ENCODE peak calls at places on chromosomes 6 and 20, in ten cellular contexts. D is A549, U is PC-9, X is keratinocyte, M is kidney, G is upper lobe of left lung, S is K562, Y is endodermal cell, Z is transverse colon, E is astrocyte. W is an unnamed sample.

GRCh38 chr6:109671721-109672120 is 19.3 kb downstream of the AK9 start:
- DNase-seq in D (no peak), U (peak), X (no peak), M (no peak), G (no peak), S (no peak), Y (no peak), Z (no peak), E (peak), W (no peak)

GRCh38 chr6:93350774-93351173 is 68.6 kb downstream of the EPHA7 start:
- DNase-seq in D (no peak), U (no peak), X (no peak), M (no peak), G (no peak), S (no peak), Y (no peak), Z (no peak), E (no peak), W (no peak)

GRCh38 chr20:33732166-33732970 is 572 bp downstream of the ZNF341 start:
- DNase-seq in D (peak), U (peak), X (peak), M (peak), G (peak), S (peak), Y (peak), Z (peak), E (peak), W (no peak)

GRCh38 chr6:123598011-123598410 is 38.7 kb downstream of the TRDN start:
- DNase-seq in D (no peak), U (no peak), X (no peak), M (no peak), G (no peak), S (no peak), Y (no peak), Z (no peak), E (no peak), W (no peak)

GRCh38 chr6:107811591-107812218 is 12.4 kb downstream of the SCML4 start:
- DNase-seq in D (peak), U (no peak), X (peak), M (no peak), G (no peak), S (no peak), Y (peak), Z (no peak), E (peak), W (peak)

GRCh38 chr6:44558315-44559227 is 171.1 kb downstream of the CDC5L start:
- DNase-seq in D (no peak), U (no peak), X (no peak), M (no peak), G (no peak), S (no peak), Y (no peak), Z (no peak), E (no peak), W (no peak)

GRCh38 chr20:33061626-33062025 is 7.9 kb downstream of the BPIFB3 start:
- DNase-seq in D (no peak), U (no peak), X (no peak), M (no peak), G (no peak), S (no peak), Y (no peak), Z (no peak), E (no peak), W (no peak)

GRCh38 chr6:2639876-2640275 is 110.8 kb downstream of the MYLK4 start:
- DNase-seq in D (no peak), U (no peak), X (no peak), M (no peak), G (no peak), S (no peak), Y (no peak), Z (no peak), E (no peak), W (no peak)

GRCh38 chr6:36955136-36955535 is 598 bp downstream of the PI16 start:
- DNase-seq in D (no peak), U (no peak), X (no peak), M (no peak), G (peak), S (no peak), Y (peak), Z (no peak), E (no peak), W (no peak)

GRCh38 chr6:5736016-5736738 is 270.5 kb downstream of the NRN1 start:
- DNase-seq in D (no peak), U (no peak), X (no peak), M (no peak), G (no peak), S (no peak), Y (peak), Z (no peak), E (no peak), W (no peak)

GRCh38 chr6:105194106-105194505 is 14.3 kb upstream of the POPDC3 start:
- DNase-seq in D (no peak), U (no peak), X (no peak), M (no peak), G (no peak), S (no peak), Y (no peak), Z (no peak), E (no peak), W (no peak)

GRCh38 chr6:125953502-125953875 is 3.1 kb upstream of the HINT3 start:
- DNase-seq in D (no peak), U (peak), X (no peak), M (peak), G (peak), S (no peak), Y (peak), Z (peak), E (no peak), W (no peak)

GRCh38 chr6:72826744-72827438 is 205.0 kb downstream of the KCNQ5 start:
- DNase-seq in D (no peak), U (no peak), X (peak), M (no peak), G (no peak), S (no peak), Y (no peak), Z (no peak), E (peak), W (no peak)

GRCh38 chr6:159746759-159747158 is 15.1 kb upstream of the ACAT2 start:
- DNase-seq in D (no peak), U (no peak), X (no peak), M (no peak), G (no peak), S (no peak), Y (no peak), Z (no peak), E (no peak), W (no peak)

GRCh38 chr6:159754401-159754800 is 7.4 kb upstream of the ACAT2 start:
- DNase-seq in D (no peak), U (no peak), X (no peak), M (no peak), G (no peak), S (no peak), Y (no peak), Z (no peak), E (no peak), W (no peak)

GRCh38 chr6:159754959-159755914 is 6.6 kb upstream of the ACAT2 start:
- DNase-seq in D (no peak), U (no peak), X (no peak), M (no peak), G (no peak), S (no peak), Y (no peak), Z (no peak), E (no peak), W (no peak)

GRCh38 chr6:159753081-159753872 is 8.6 kb upstream of the ACAT2 start:
- DNase-seq in D (no peak), U (no peak), X (no peak), M (no peak), G (no peak), S (no peak), Y (no peak), Z (no peak), E (no peak), W (no peak)

DNA sequence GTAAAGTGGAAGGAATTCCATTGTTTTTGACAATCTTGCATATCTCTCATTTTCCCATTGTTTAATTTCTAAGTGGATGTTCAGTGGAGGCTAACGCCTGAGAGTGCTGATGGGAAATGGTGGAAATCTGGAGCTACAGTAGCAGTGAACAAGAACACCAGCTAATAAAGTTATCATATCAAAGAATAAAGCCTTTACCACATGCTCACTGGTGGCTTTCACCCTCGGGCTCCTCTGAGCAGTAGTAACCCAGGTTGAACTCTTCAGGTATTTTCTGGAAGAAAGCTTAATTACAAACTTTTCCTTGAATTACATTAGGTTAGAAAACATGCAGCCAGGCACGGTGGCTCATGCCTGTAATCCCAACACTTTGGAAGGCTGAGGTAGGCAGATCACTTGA is 10.4 kb upstream of the ACAT2 start:
- DNase-seq in D (no peak), U (no peak), X (no peak), M (no peak), G (no peak), S (no peak), Y (no peak), Z (no peak), E (no peak), W (no peak)
- H3K27ac ChIP-seq in D (no peak), U (no peak), X (no peak), M (no peak), G (no peak), S (no peak), Y (no peak), Z (no peak), E (no peak), W (no peak)

DNA sequence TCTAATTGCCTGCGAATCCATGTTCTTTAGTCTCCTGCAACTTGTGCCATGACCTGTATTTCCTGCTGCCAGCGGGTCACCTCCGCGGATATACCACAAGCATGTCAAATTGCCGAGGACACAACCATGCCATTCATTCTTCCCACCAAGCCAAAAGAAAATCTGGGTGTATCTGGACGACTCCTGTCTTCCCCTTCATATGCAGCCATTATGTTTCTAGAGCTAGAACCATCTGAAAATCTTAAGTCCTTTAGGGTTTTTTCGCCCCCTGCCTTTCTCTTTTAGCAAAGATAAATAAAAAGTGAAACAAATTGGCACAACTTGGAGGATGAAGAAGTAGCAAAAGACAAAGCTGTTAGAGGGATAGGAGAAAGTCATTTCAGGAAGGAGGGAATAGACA is 242.6 kb downstream of the ARID1B start:
- DNase-seq in D (no peak), U (no peak), X (no peak), M (no peak), G (no peak), S (peak), Y (no peak), Z (no peak), E (no peak), W (no peak)
- TF ChIP-seq CTCF in D (no peak), U (no peak), X (no peak), M (no peak), G (no peak), S (peak), Y (no peak), Z (no peak), E (no peak), W (no peak)

DNA sequence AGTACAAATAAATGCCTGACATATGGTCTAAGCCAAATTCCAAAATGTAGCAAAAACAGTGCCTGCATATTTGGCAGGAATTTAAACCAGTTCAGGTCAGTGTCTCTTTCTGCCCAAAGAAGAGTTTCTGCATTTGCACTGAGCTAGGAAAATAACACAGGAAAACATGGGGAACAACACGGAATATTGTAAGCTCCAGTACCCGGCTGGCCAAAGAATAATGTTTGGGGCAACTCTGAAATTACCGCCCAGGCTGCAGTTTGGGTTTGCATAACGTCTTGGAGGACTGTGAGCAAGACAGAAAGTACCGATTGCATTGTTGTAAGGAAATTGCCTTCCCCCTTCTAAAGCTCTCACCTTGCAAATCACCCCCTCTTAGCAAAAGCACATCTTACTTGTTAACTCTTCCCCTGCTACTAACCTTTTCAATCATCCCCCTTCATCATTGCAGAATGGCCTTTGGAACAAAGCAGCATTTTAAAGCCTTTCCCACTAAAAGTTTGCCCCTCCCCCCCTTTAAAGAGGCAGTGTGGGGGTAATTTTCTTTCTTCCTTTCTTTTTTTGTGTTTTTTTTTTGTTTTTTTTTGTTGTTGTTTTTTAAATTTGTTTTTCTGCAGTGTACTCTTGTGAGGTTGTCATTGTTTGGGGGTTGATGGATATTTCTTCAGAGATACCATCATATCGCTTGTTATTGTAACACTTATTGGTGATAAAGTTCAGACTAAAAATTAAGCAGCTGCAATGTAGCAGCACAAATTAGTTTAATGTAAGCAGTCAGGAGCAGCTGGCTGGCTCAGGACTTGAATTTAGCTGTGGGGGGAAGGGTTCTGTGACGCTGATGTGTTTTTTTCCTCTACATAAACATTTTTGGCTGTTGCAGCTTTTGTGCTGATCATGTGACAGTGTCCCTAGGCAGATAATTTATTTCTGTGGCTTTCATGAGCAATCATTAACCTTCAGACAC is 100.0 kb upstream of the CITED2 start:
- DNase-seq in D (no peak), U (no peak), X (no peak), M (no peak), G (peak), S (peak), Y (peak), Z (peak), E (peak), W (no peak)
- H3K4me3 ChIP-seq in D (no peak), U (no peak), X (no peak), M (peak), G (no peak), S (peak), Y (peak), Z (no peak), E (peak), W (peak)

DNA sequence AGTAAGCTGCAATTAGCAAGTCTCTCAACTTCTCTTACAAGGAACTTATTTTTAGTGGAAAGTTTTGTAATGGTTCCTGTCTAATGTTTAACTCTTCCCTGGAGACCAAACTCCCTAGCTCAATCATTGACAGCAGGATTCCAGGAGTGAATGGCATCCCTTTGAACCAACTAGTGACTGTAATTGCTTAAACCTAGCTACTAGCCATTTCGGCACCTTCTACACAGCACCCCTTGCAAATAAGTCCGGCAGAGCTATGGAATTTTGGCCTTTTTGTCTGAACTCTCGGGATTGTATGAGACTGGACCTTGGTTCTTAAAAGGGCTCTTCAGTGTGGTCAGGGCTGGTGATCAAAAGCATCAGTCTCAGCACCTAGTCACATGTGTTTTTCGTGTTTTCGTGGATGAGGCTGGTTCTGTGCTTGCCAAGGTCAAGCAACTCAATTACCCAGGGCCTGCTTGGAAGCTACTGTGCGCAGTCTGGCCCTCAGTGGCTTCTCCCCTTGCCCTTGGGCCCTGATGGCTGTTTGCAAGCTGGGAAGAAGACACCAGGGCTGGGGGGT is 135.3 kb upstream of the NEDD9 start:
- DNase-seq in D (peak), U (no peak), X (no peak), M (no peak), G (no peak), S (no peak), Y (peak), Z (no peak), E (no peak), W (no peak)
- H3K27ac ChIP-seq in D (peak), U (no peak), X (peak), M (peak), G (peak), S (no peak), Y (no peak), Z (peak), E (peak), W (no peak)

GRCh38 chr20:63955281-63955845 is 853 bp downstream of the UCKL1 start:
- DNase-seq in D (peak), U (peak), X (no peak), M (peak), G (peak), S (peak), Y (peak), Z (peak), E (no peak), W (no peak)

GRCh38 chr20:63956664-63957003 is 418 bp upstream of the UCKL1 start:
- DNase-seq in D (no peak), U (no peak), X (no peak), M (no peak), G (no peak), S (no peak), Y (no peak), Z (no peak), E (no peak), W (peak)

GRCh38 chr20:63957690-63958441 is 1.6 kb upstream of the UCKL1 start:
- DNase-seq in D (peak), U (peak), X (peak), M (peak), G (no peak), S (peak), Y (peak), Z (peak), E (no peak), W (no peak)

GRCh38 chr20:63957004-63957689 is 931 bp upstream of the UCKL1 start:
- DNase-seq in D (peak), U (peak), X (no peak), M (peak), G (peak), S (peak), Y (peak), Z (peak), E (peak), W (no peak)

GRCh38 chr20:63955846-63956663 is at the start of gene UCKL1:
- DNase-seq in D (peak), U (peak), X (no peak), M (peak), G (peak), S (peak), Y (peak), Z (peak), E (peak), W (peak)
- TF ChIP-seq CTCF in D (no peak), U (peak), X (no peak), M (no peak), G (no peak), S (no peak), Y (no peak), Z (no peak), E (no peak), W (no peak)

GRCh38 chr20:53901064-53901463 is 169.3 kb downstream of the BCAS1 start:
- DNase-seq in D (peak), U (peak), X (no peak), M (no peak), G (no peak), S (no peak), Y (no peak), Z (peak), E (peak), W (no peak)
- H3K4me3 ChIP-seq in D (no peak), U (no peak), X (no peak), M (no peak), G (no peak), S (no peak), Y (no peak), Z (no peak), E (peak), W (no peak)

W was measured in coronary artery.